ENCODE peak calls at places on chromosomes 2 and 18, in six cellular contexts. H is GM13976, L is coronary artery, R is cardiac muscle cell, O is fibroblast of the aortic adventitia, V is adrenal gland. M is an unnamed sample.

GRCh38 chr2:27545348-27546141 is 37.3 kb upstream of the ZNF512 start:
- DNase-seq in H (no peak), L (no peak), R (no peak), O (no peak), V (no peak), M (no peak)

GRCh38 chr2:226798422-226799210 is 1.0 kb downstream of the IRS1 start:
- DNase-seq in H (peak; percentile 77), L (peak; percentile 79), R (peak; percentile 53), O (peak; percentile 45), V (peak; percentile 48), M (no peak)

GRCh38 chr2:95377216-95377530 is 25.3 kb upstream of the FAHD2A start:
- DNase-seq in H (no peak), L (peak; percentile 50), R (no peak), O (no peak), V (no peak), M (no peak)

GRCh38 chr2:144431384-144431783 is 88.5 kb downstream of the ZEB2 start:
- DNase-seq in H (no peak), L (no peak), R (peak; percentile 16), O (no peak), V (no peak), M (no peak)

GRCh38 chr2:201633862-201634261 is 9.4 kb downstream of the TMEM237 start:
- DNase-seq in H (no peak), L (no peak), R (no peak), O (no peak), V (peak; percentile 57), M (no peak)

GRCh38 chr18:59159986-59160385 is 20.3 kb downstream of the SEC11C start:
- DNase-seq in H (no peak), L (no peak), R (no peak), O (no peak), V (no peak), M (no peak)

GRCh38 chr2:223760838-223761502 is 76.4 kb downstream of the AP1S3 start:
- DNase-seq in H (no peak), L (no peak), R (no peak), O (peak; percentile 65), V (peak; percentile 61), M (peak; percentile 73)

GRCh38 chr2:26639685-26640240 is 1.4 kb downstream of the CIB4 start:
- DNase-seq in H (no peak), L (no peak), R (no peak), O (no peak), V (peak; percentile 54), M (no peak)

GRCh38 chr2:96241901-96242611 is 23.7 kb downstream of the TMEM127 start:
- DNase-seq in H (peak; percentile 71), L (no peak), R (no peak), O (peak; percentile 84), V (peak; percentile 72), M (no peak)

GRCh38 chr2:110858135-110858737 is 125.9 kb downstream of the ACOXL start:
- DNase-seq in H (peak; percentile 69), L (no peak), R (no peak), O (no peak), V (no peak), M (no peak)

GRCh38 chr2:148907085-148907785 is 32.2 kb downstream of the KIF5C start:
- DNase-seq in H (no peak), L (no peak), R (no peak), O (no peak), V (no peak), M (no peak)

GRCh38 chr18:78698914-78699313 is 280.7 kb upstream of the SALL3 start:
- DNase-seq in H (no peak), L (no peak), R (no peak), O (no peak), V (no peak), M (no peak)

GRCh38 chr18:55779461-55779710 is 191.4 kb upstream of the TCF4 start:
- DNase-seq in H (no peak), L (no peak), R (no peak), O (no peak), V (no peak), M (no peak)

GRCh38 chr2:234587341-234588053 is 90.6 kb upstream of the ARL4C start:
- DNase-seq in H (no peak), L (no peak), R (no peak), O (peak; percentile 36), V (no peak), M (no peak)

GRCh38 chr18:39453882-39454281 is 1888.3 kb upstream of the CELF4 start:
- DNase-seq in H (no peak), L (no peak), R (no peak), O (peak; percentile 62), V (peak; percentile 19), M (no peak)

GRCh38 chr2:120880381-120880780 is 144.7 kb downstream of the GLI2 start:
- DNase-seq in H (no peak), L (no peak), R (no peak), O (no peak), V (no peak), M (no peak)

GRCh38 chr2:102059151-102059550 is 67.4 kb downstream of the IL1R2 start:
- DNase-seq in H (no peak), L (no peak), R (no peak), O (no peak), V (no peak), M (peak; percentile 19)

GRCh38 chr18:21632393-21632792 is 20.3 kb downstream of the SNRPD1 start:
- DNase-seq in H (no peak), L (no peak), R (no peak), O (peak; percentile 26), V (no peak), M (no peak)

GRCh38 chr2:43049836-43050796 is 176.3 kb downstream of the ZFP36L2 start:
- DNase-seq in H (no peak), L (no peak), R (no peak), O (no peak), V (no peak), M (no peak)

GRCh38 chr2:127811397-127811860 is 458 bp upstream of the WDR33 start:
- DNase-seq in H (no peak), L (no peak), R (no peak), O (no peak), V (peak; percentile 37), M (no peak)

DNA sequence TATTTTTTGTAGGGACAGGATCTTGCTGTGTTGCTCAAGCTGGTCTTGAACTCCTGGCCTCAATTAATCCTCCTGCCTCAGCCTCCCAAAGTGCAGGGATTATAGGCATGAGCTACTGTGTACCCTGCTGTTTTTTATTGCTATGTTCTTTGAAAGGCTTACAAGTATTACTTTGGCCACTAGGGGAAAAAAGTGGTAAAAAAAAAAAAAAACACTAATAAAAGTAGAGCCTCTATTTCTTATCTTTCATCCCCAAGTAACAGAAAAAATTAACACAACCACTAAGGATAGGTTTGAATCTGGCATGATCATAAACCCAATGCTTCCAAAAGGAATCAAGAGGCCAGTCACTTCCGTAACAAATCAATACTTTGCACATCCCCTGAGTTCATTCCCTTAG is 11.6 kb downstream of the NOL10 start:
- DNase-seq in H (no peak), L (no peak), R (no peak), O (no peak), V (no peak), M (no peak)
- TF ChIP-seq CTCF in H (no peak), L (no peak), R (peak; percentile 24), O (no peak), V (no peak), M (peak; percentile 35)

GRCh38 chr18:49890041-49890440 is 76.7 kb upstream of the ACAA2 start:
- DNase-seq in H (no peak), L (peak; percentile 21), R (no peak), O (no peak), V (no peak), M (no peak)

GRCh38 chr18:49892148-49892924 is 79.0 kb upstream of the ACAA2 start:
- DNase-seq in H (no peak), L (peak; percentile 28), R (no peak), O (no peak), V (no peak), M (no peak)

GRCh38 chr18:49884959-49885358 is 71.6 kb upstream of the ACAA2 start:
- DNase-seq in H (no peak), L (no peak), R (no peak), O (no peak), V (no peak), M (no peak)

GRCh38 chr18:49884465-49884864 is 71.1 kb upstream of the ACAA2 start:
- DNase-seq in H (no peak), L (no peak), R (no peak), O (no peak), V (no peak), M (no peak)

GRCh38 chr18:49886891-49887764 is 73.8 kb upstream of the ACAA2 start:
- DNase-seq in H (no peak), L (peak; percentile 35), R (no peak), O (no peak), V (no peak), M (no peak)
- TF ChIP-seq CTCF in H (peak; percentile 7), L (no peak), R (no peak), O (no peak), V (no peak), M (no peak)

GRCh38 chr2:112275887-112276773 is 733 bp downstream of the ZC3H6 start:
- DNase-seq in H (peak; percentile 85), L (peak; percentile 92), R (peak; percentile 95), O (peak; percentile 91), V (peak; percentile 92), M (peak; percentile 91)

GRCh38 chr2:112276954-112277353 is 1.6 kb downstream of the ZC3H6 start:
- DNase-seq in H (no peak), L (no peak), R (no peak), O (peak; percentile 24), V (no peak), M (no peak)

GRCh38 chr2:112277591-112278220 is 2.3 kb downstream of the ZC3H6 start:
- DNase-seq in H (no peak), L (no peak), R (no peak), O (peak; percentile 67), V (no peak), M (no peak)

GRCh38 chr2:112273349-112273748 is 2.0 kb upstream of the ZC3H6 start:
- DNase-seq in H (no peak), L (no peak), R (no peak), O (no peak), V (no peak), M (no peak)

DNA sequence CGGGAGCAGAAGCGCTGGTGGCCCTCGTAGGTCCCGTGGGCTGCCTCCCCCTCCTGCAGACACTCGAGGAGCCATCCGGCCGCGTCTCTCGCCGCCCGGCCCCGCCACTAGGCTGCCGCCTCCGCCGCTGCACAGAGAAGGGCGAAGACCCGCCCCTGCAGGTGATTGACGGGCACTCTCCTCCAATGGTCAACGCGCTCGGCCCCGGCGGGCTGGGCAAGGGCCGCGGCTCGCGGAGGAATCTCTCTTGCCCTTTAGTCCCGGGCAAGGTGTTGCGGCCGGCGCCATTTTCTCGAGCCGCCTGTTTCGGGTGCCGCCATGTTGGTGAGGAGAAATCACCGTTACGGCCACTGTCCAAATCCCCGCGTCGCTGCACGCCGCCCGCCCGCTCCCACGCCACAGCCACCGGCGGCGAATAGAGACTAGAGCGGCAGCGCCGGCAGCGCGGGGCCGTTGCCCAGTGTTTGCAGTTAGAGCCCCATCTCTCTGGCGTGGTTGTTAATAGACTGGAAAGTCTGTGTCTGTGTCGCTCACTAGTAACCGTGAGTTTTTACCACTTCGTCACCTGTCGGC is at the start of gene ZC3H6:
- DNase-seq in H (peak; percentile 96), L (peak; percentile 99), R (peak; percentile 98), O (peak; percentile 98), V (peak; percentile 98), M (peak; percentile 100)
- TF ChIP-seq CTCF in H (no peak), L (no peak), R (no peak), O (no peak), V (peak; percentile 10), M (peak; percentile 26)

DNA sequence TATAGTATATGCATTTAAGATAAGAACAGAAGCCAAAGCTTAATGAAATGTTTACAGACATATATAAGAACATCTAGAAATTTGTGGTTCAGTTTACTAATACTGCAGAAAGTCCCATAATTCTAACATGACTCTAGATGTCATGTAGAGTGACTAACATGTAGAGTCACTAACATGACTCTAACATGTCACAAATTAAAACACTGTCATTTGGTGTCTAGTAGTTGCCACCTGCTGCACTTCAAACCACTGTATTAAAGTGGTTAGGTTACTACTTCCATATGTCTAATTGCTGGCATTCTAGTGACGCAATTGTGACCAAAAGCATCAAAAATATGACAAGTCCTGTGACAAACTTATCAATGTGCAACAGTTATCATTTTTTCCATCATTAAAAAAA is 100.2 kb upstream of the WDR75 start:
- DNase-seq in H (no peak), L (no peak), R (no peak), O (no peak), V (no peak), M (no peak)
- TF ChIP-seq CTCF in H (no peak), L (no peak), R (no peak), O (no peak), V (no peak), M (no peak)